ENCODE peak calls at places on chromosomes 7 and 10, in nine cellular contexts. V is cardiac muscle cell, F is OCI-LY7, Y is hepatocyte, C is GM12865, K is epithelial cell of esophagus, E is tibial nerve, I is fibroblast of pulmonary artery, U is mesothelial cell of epicardium. T is an unnamed sample.

GRCh38 chr10:2399482-2399881 is 662.2 kb upstream of the ADARB2 start:
- DNase-seq in V (no peak), Y (no peak), K (no peak), F (no peak), U (no peak), C (no peak), E (no peak), I (no peak), T (no peak)

GRCh38 chr7:40733111-40733510 is 598.3 kb downstream of the SUGCT start:
- DNase-seq in F (no peak), U (no peak), I (no peak), V (no peak), C (no peak), Y (no peak), E (no peak), K (no peak), T (no peak)

GRCh38 chr7:2508327-2509231 is 11.0 kb upstream of the LFNG start:
- DNase-seq in C (peak), U (no peak), F (peak), K (peak), V (no peak), Y (no peak), I (no peak), E (peak), T (peak)

GRCh38 chr10:110310741-110311140 is 6.0 kb upstream of the SMNDC1 start:
- DNase-seq in V (no peak), Y (no peak), C (no peak), K (no peak), U (no peak), F (no peak), I (peak), E (no peak), T (no peak)

GRCh38 chr10:70753841-70754621 is 31.1 kb downstream of the TBATA start:
- DNase-seq in I (peak), V (peak), C (no peak), U (no peak), E (no peak), Y (no peak), K (no peak), F (no peak), T (no peak)

GRCh38 chr10:43759216-43759615 is 110.5 kb upstream of the ZNF32 start:
- DNase-seq in F (no peak), Y (no peak), C (no peak), I (no peak), K (no peak), U (no peak), V (no peak), E (no peak), T (no peak)

GRCh38 chr10:132444877-132445351 is 47.9 kb downstream of the PWWP2B start:
- DNase-seq in E (no peak), F (no peak), C (no peak), Y (no peak), I (no peak), U (no peak), K (no peak), V (no peak), T (no peak)

GRCh38 chr7:48251766-48252165 is 80.5 kb downstream of the ABCA13 start:
- DNase-seq in F (no peak), K (peak), E (no peak), Y (no peak), C (peak), I (peak), V (no peak), U (no peak), T (no peak)

GRCh38 chr7:127616709-127617108 is 1.2 kb downstream of the PAX4 start:
- DNase-seq in K (no peak), U (no peak), F (no peak), V (no peak), Y (no peak), E (no peak), C (no peak), I (no peak), T (no peak)

GRCh38 chr7:2241580-2242540 is at the start of the genes MRM2 and NUDT1:
- DNase-seq in U (peak), V (peak), K (peak), C (peak), Y (peak), F (peak), I (peak), E (peak), T (peak)

DNA sequence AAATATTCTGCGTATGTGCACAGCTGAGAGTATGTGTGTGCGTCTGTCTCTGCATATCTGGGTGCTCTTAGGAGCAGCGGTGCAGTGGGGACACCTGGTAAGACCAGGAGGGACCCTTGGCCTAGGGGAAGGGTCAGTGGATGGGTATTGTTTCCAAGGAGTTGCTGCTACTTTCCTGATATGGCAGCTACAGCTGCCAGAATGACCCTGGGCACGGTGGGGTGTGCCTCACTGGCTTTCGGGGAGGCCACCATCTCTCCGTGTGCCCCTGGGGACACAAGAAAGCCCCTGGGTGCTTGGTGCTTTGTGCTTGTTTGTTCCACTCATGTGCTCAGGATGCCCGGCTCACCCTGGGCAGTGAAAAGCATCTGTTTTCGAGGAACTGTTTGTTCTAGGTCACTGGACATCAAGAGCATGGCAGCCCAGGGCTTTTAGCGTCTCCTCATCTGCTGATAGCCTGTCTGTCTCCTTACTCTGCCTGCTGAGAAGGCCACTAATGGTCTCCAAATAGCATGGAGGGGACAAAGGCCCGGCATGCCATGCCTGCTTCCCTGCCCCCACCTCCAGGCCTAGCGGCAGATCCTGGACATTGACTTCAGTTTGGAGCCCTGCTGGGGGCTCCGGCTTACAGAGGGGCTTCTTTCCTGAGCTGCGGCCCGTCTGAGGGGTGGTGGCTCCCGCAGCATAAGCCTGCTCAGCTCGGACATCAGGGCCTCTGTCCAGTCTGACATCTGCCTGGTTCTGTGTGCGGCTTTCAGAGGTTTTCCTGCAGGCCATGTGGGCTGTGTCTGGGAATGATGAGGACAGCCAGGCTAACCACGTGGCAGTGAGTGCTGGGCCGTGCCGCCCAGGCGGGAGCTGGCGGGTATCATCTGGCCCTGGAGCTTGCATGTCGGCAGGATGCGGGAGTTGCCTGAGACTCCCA is 8.9 kb downstream of the PFKFB3 start:
- DNase-seq in V (peak), K (no peak), E (no peak), Y (peak), C (no peak), I (peak), U (no peak), F (no peak), T (no peak)
- TF ChIP-seq CTCF in V (no peak), K (no peak), E (no peak), Y (no peak), C (no peak), I (no peak), U (no peak), F (no peak), T (no peak)

GRCh38 chr7:50121269-50121668 is 28.2 kb upstream of the ZPBP start:
- DNase-seq in E (no peak), U (no peak), V (no peak), Y (no peak), F (peak), K (no peak), I (no peak), C (peak), T (no peak)

GRCh38 chr7:50125766-50126165 is 32.7 kb upstream of the ZPBP start:
- DNase-seq in Y (no peak), U (no peak), I (no peak), C (no peak), F (no peak), E (no peak), K (peak), V (no peak), T (no peak)

GRCh38 chr7:50119815-50120637 is 27.0 kb upstream of the ZPBP start:
- DNase-seq in C (peak), V (peak), U (no peak), E (no peak), F (peak), Y (peak), K (no peak), I (no peak), T (no peak)
- TF ChIP-seq CTCF in C (peak), V (no peak), U (no peak), E (no peak), F (peak), Y (no peak), K (no peak), I (no peak), T (no peak)

GRCh38 chr10:37865957-37866671 is 8.7 kb upstream of the ZNF248 start:
- DNase-seq in V (no peak), U (no peak), K (no peak), E (no peak), I (no peak), F (peak), Y (no peak), C (peak), T (peak)
- TF ChIP-seq CTCF in V (no peak), U (no peak), K (no peak), E (no peak), I (no peak), F (no peak), Y (no peak), C (no peak), T (no peak)

DNA sequence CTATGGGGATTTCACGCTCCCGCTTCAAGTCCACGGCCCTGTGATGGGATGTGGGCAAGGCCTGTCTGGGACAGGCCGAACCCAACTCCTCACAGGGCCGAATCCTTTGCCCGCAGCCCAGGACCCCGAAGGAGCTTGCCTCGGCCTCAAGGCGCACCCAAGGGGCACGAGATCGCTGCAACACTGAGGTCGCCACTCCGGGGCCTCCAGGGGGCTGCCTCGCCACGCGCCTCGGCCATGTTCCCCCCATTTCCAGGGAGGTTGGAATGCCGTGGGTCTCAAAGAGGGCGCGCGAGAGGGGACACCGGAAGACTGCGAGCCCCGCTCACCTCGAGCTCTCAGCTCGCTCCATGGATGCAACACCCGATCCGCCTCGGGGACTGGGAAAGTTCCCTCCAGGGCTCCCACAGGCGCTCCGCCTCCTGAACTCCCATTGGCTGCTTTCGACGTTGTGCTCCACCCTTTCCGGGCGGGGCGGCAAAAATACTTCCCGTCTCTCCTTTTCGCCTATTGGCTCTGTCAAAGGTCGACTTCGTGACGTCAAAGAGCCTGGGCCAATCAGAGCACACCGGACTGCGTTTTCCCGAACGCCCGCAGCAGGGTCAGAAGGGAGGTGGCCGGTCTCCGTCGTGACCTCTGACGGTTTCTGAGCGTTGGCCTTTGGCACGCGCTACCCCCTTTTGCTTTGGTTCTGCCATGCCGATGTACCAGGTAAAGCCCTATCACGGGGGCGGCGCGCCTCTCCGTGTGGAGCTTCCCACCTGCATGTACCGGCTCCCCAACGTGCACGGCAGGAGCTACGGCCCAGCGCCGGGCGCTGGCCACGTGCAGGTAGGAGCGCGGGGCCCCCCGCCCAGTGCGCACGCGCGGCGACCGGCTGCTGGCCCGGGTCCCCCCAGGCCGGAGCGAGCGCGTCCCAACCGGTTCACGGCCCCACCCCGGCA is at the start of the genes AIMP2 and PMS2:
- DNase-seq in U (peak), C (peak), I (peak), E (peak), Y (peak), F (peak), V (peak), K (peak), T (peak)
- TF ChIP-seq CTCF in U (no peak), C (peak), I (no peak), E (no peak), Y (peak), F (peak), V (no peak), K (no peak), T (no peak)

GRCh38 chr10:103616705-103617361 is 123.3 kb downstream of the NEURL1 start:
- DNase-seq in V (no peak), K (no peak), Y (peak), U (no peak), I (peak), F (no peak), C (no peak), E (peak), T (no peak)
- TF ChIP-seq CTCF in V (no peak), K (no peak), Y (no peak), U (no peak), I (no peak), F (no peak), C (no peak), E (no peak), T (no peak)

DNA sequence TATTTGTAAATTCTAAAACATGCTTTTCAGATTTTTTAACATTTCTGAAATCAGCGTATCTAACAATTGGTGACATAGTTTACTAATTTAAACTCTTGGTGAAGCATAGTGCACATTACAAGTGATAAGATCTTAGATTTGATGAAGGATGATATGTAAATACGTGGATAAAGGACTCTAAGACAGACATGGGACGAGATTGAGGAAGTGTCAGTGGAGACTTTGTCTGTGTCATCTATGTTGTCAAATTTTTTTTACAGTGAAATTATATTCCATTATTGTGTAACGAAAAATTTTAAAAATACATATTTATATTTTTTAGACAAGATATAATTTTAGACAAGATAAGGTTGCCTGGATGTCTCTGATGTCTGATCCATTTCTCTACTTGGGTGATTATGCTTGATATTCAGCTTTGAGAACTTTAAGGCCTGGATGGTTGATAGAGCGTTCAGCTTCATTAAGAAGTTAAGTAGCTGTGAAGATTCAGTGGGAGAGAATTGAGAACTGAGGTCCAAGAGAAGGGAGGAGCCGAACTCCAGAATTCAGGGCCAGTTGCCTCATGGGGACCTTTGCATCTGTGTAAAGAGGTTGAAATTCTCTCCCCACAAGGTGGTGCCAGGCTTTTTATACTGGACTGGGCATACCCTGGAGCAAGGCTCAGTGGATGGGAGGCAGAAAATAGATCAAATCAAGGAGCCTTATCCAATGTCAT is 62.7 kb downstream of the KAT6B start:
- DNase-seq in F (no peak), C (no peak), V (no peak), K (peak), E (no peak), I (no peak), Y (no peak), U (no peak), T (no peak)
- TF ChIP-seq CTCF in F (peak), C (no peak), V (peak), K (peak), E (no peak), I (no peak), Y (peak), U (no peak), T (no peak)

GRCh38 chr10:101749511-101750016 is 26.4 kb downstream of the FGF8 start:
- DNase-seq in K (no peak), Y (no peak), I (no peak), C (no peak), U (no peak), F (no peak), V (peak), E (no peak), T (no peak)

GRCh38 chr10:101748496-101748895 is 27.4 kb downstream of the FGF8 start:
- DNase-seq in I (no peak), U (no peak), E (no peak), Y (no peak), C (no peak), F (no peak), V (no peak), K (no peak), T (no peak)

GRCh38 chr10:101745074-101745690 is 30.7 kb downstream of the FGF8 start:
- DNase-seq in V (no peak), K (no peak), C (no peak), F (no peak), U (no peak), E (no peak), I (peak), Y (peak), T (no peak)

GRCh38 chr10:101752241-101752640 is 23.7 kb downstream of the FGF8 start:
- DNase-seq in U (no peak), V (no peak), F (no peak), I (no peak), E (no peak), Y (no peak), K (no peak), C (no peak), T (no peak)

GRCh38 chr10:101749033-101749432 is 26.9 kb downstream of the FGF8 start:
- DNase-seq in K (no peak), V (peak), U (no peak), F (no peak), E (no peak), Y (no peak), I (no peak), C (no peak), T (no peak)
- TF ChIP-seq CTCF in K (no peak), V (peak), U (no peak), F (peak), E (no peak), Y (no peak), I (peak), C (no peak), T (no peak)